ENCODE peak calls at places on chromosome 7, in six cellular contexts. S, R, B, F, L and O are unnamed samples.
A peak's percentile ranks its signal among the peaks of the same experiment; 100 is the strongest.

GRCh38 chr7:18179058-18179457 is 151.4 kb upstream of the PRPS1L1 start:
- DNase-seq in S (peak; percentile 9), R (no peak), B (no peak), F (no peak), L (no peak), O (no peak)

GRCh38 chr7:134767567-134768168 is 11.8 kb upstream of the CALD1 start:
- DNase-seq in S (no peak), R (no peak), B (no peak), F (no peak), L (no peak), O (no peak)

GRCh38 chr7:148975896-148976295 is 52.4 kb downstream of the PDIA4 start:
- DNase-seq in S (no peak), R (no peak), B (no peak), F (no peak), L (no peak), O (no peak)

GRCh38 chr7:39504963-39505362 is 61.2 kb upstream of the YAE1 start:
- DNase-seq in S (peak; percentile 54), R (peak; percentile 11), B (peak; percentile 40), F (no peak), L (no peak), O (no peak)

GRCh38 chr7:55344840-55345239 is 20.3 kb upstream of the LANCL2 start:
- DNase-seq in S (no peak), R (no peak), B (no peak), F (no peak), L (no peak), O (no peak)

GRCh38 chr7:32059289-32060045 is 10.7 kb downstream of the PDE1C start:
- DNase-seq in S (peak; percentile 83), R (peak; percentile 31), B (peak; percentile 71), F (no peak), L (no peak), O (no peak)

GRCh38 chr7:104971290-104972071 is 42.5 kb upstream of the KMT2E start:
- DNase-seq in S (no peak), R (peak; percentile 33), B (peak; percentile 60), F (peak; percentile 66), L (no peak), O (no peak)

GRCh38 chr7:38171558-38172403 is 6.3 kb upstream of the STARD3NL start:
- DNase-seq in S (no peak), R (no peak), B (no peak), F (no peak), L (no peak), O (no peak)

GRCh38 chr7:150451097-150451793 is 815 bp downstream of the GIMAP8 start:
- DNase-seq in S (no peak), R (no peak), B (no peak), F (peak; percentile 57), L (peak; percentile 89), O (no peak)

GRCh38 chr7:112157072-112157471 is 49.1 kb downstream of the DOCK4 start:
- DNase-seq in S (peak; percentile 96), R (no peak), B (peak; percentile 62), F (no peak), L (no peak), O (no peak)

GRCh38 chr7:130943336-130943901 is 209.4 kb upstream of the KLF14 start:
- DNase-seq in S (peak; percentile 92), R (no peak), B (peak; percentile 97), F (no peak), L (no peak), O (no peak)

GRCh38 chr7:3730271-3730670 is 429.2 kb downstream of the SDK1 start:
- DNase-seq in S (peak; percentile 62), R (no peak), B (peak; percentile 41), F (no peak), L (no peak), O (no peak)

GRCh38 chr7:55278321-55278720 is 86.8 kb upstream of the LANCL2 start:
- DNase-seq in S (no peak), R (no peak), B (no peak), F (no peak), L (no peak), O (no peak)

GRCh38 chr7:138167869-138168296 is 91.6 kb downstream of the AKR1D1 start:
- DNase-seq in S (no peak), R (no peak), B (no peak), F (no peak), L (no peak), O (no peak)

GRCh38 chr7:91880016-91880412 is 488 bp downstream of the MTERF1 start:
- DNase-seq in S (no peak), R (peak; percentile 6), B (no peak), F (no peak), L (no peak), O (no peak)

GRCh38 chr7:4807708-4808420 is 32.4 kb downstream of the AP5Z1 start:
- DNase-seq in S (no peak), R (no peak), B (no peak), F (no peak), L (no peak), O (no peak)

GRCh38 chr7:78510580-78511188 is 712.1 kb downstream of the PHTF2 start:
- DNase-seq in S (peak; percentile 30), R (peak; percentile 49), B (peak; percentile 67), F (peak; percentile 13), L (no peak), O (peak; percentile 49)

GRCh38 chr7:1301054-1301811 is 68.6 kb downstream of the UNCX start:
- DNase-seq in S (no peak), R (no peak), B (no peak), F (no peak), L (peak; percentile 58), O (peak; percentile 7)

GRCh38 chr7:134684165-134684564 is 37.5 kb downstream of the BPGM start:
- DNase-seq in S (no peak), R (no peak), B (peak; percentile 77), F (no peak), L (no peak), O (no peak)

GRCh38 chr7:140625908-140626868 is 14.4 kb downstream of the DENND2A start:
- DNase-seq in S (peak; percentile 95), R (peak; percentile 86), B (peak; percentile 100), F (peak; percentile 74), L (no peak), O (no peak)

GRCh38 chr7:52447781-52448180 is 587.7 kb upstream of the POM121L12 start:
- DNase-seq in S (no peak), R (no peak), B (no peak), F (no peak), L (no peak), O (no peak)

DNA sequence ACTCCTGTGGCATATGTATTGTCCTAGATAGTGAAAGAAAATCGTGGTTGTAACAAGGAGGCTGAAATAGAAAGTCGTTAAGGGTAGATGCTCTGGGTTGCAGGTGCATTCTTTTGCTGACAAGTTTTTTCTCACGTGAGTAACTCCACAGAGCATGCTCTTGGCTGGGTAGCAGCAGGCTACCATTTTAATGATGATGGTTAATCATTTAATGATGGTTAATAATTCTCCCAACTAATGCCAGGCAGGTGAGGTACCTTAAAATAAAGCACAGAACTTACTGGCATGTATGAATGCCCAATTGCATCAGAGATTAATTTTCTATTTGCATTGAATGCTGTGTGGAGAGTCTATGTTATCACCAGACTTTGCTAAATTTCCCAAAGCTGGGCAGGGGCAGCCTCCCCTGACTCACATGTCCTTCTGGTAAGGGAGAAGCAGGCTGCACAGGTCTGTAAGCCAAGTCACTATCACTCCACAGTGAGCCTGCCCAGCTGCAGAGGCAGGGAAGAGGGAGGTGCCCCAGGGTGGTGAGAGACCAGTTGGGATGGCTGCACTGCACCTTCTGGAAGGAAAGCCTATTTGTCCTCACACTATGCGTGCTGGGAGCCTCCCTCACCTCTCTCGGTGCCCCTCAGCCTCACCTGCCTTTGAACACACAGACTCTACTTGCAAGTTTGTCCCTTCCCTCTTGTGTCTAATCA is 287.0 kb upstream of the IGFBP3 start:
- DNase-seq in S (no peak), R (no peak), B (no peak), F (no peak), L (no peak), O (no peak)
- H3K27ac ChIP-seq in S (no peak overlapping the region), R (no peak overlapping the region), B (no peak overlapping the region), F (no peak overlapping the region), L (no peak overlapping the region), O (no peak overlapping the region)

GRCh38 chr7:45923290-45923689 is 2.2 kb upstream of the IGFBP3 start:
- DNase-seq in S (peak; percentile 46), R (peak; percentile 88), B (peak; percentile 72), F (peak; percentile 64), L (peak; percentile 87), O (peak; percentile 63)
- H3K4me3 ChIP-seq in S (peak overlapping the region; percentile 49), R (peak overlapping the region; percentile 6), B (no peak overlapping the region), F (no peak overlapping the region), L (no peak overlapping the region), O (no peak overlapping the region)

DNA sequence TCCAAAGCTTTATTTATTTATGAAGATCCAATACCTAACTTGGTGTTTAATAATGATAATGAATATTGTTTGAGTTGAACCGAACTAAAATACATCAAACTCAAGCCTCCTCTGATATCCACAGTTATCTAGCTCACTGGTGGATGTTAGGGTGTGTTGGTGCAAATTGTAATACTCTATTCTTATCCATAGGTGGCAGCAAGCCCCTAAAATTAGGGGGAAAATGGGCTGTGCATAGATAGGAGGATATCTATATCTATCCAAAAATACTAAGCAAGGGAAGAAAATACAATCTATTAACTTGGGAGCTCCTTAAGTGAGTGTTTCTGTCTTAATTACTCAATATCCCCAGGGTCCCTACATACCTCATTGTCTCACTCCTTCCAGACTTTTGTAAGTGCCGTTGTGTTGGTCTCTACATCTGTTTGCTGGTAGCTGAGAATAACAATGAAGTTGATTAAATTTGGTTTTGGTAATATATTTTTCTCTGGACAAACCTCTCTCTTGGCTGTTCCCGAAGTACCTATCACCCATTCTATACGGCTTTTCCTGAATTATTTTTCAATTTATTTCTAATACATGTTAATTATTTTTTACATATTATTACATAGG is 55.0 kb upstream of the VWDE start:
- DNase-seq in S (peak; percentile 4), R (peak; percentile 58), B (peak; percentile 25), F (no peak), L (no peak), O (peak; percentile 9)
- TF ChIP-seq CTCF in S (peak; percentile 82), R (peak; percentile 71), B (peak; percentile 76), F (peak; percentile 60), L (peak; percentile 55), O (peak; percentile 41)

GRCh38 chr7:64888901-64889685 is 14.0 kb upstream of the ZNF273 start:
- DNase-seq in S (no peak), R (no peak), B (no peak), F (peak; percentile 35), L (peak; percentile 86), O (no peak)
- H3K27ac ChIP-seq in S (no peak overlapping the region), R (no peak overlapping the region), B (no peak overlapping the region), F (peak overlapping the region; percentile 1), L (no peak overlapping the region), O (no peak overlapping the region)